ENCODE peak calls at places on chromosomes 12 and 14, in seven cellular contexts. J is tibial artery, G is PC-3, M is transverse colon, C is bronchial epithelial cell, T is neural progenitor cell, D is stomach. Q is an unnamed sample. For H3K36me3, the result is how much of the 10 kb centered on the place peaks cover.

GRCh38 chr14:71208702-71209357 is 301.6 kb downstream of the PCNX1 start:
- DNase-seq in D (no peak), J (no peak), M (no peak), C (no peak), T (no peak), G (no peak), Q (no peak)

GRCh38 chr12:45730842-45731336 is 1.4 kb downstream of the ARID2 start:
- DNase-seq in C (peak), G (peak), M (no peak), J (no peak), D (no peak), T (no peak), Q (no peak)

GRCh38 chr14:76584271-76584702 is 177.0 kb upstream of the VASH1 start:
- DNase-seq in T (no peak), G (no peak), J (no peak), D (no peak), M (no peak), C (no peak), Q (no peak)

GRCh38 chr12:57214398-57214781 is 2.2 kb upstream of the NXPH4 start:
- DNase-seq in J (peak), M (peak), D (peak), C (peak), G (peak), T (peak), Q (peak)

GRCh38 chr14:92953526-92953925 is 30.6 kb downstream of the CHGA start:
- DNase-seq in G (no peak), M (no peak), T (no peak), C (no peak), J (no peak), D (no peak), Q (no peak)

GRCh38 chr12:121933522-121934317 is 15.3 kb downstream of the CFAP251 start:
- DNase-seq in G (no peak), D (no peak), T (peak), M (no peak), C (peak), J (no peak), Q (no peak)

GRCh38 chr14:32593290-32593942 is 264.3 kb downstream of the AKAP6 start:
- DNase-seq in C (peak), J (no peak), D (no peak), M (no peak), G (peak), T (no peak), Q (no peak)

GRCh38 chr12:62375603-62376002 is 91.0 kb upstream of the MON2 start:
- DNase-seq in G (no peak), C (no peak), J (no peak), D (no peak), M (no peak), T (no peak), Q (no peak)

GRCh38 chr12:122917508-122918227 is 21.7 kb upstream of the VPS37B start:
- DNase-seq in G (peak), C (peak), T (no peak), J (peak), M (peak), D (peak), Q (peak)

DNA sequence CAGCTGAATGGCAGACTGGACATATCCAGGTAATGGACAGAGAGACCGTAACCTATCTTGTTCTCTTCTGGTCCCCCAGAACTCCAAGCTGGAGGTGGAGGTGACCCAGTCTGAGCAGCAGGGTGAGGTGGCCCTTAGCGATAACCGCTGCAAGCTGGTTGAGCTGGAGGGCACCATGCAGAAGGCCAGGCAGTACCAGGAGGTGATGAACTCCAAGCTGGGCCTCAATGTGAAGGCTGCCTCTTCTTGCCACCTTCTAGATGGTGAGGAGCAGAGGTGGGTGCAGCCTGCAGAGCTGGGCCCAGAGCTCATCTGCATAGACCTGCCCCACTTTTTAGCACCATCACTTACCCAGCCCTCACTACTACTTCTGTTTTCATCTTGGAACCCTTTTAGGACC is 7.2 kb upstream of the KRT86 start:
- DNase-seq in T (no peak), M (no peak), G (no peak), J (peak), C (no peak), D (no peak), Q (no peak)
- H3K4me3 ChIP-seq in T (no peak), M (no peak), G (no peak), J (no peak), C (no peak), D (no peak), Q (no peak)

GRCh38 chr12:119775246-119775895 is 101.7 kb downstream of the CIT start:
- DNase-seq in M (no peak), C (no peak), D (no peak), T (no peak), G (no peak), J (no peak), Q (no peak)

GRCh38 chr12:119772431-119772830 is 104.5 kb downstream of the PRKAB1 start:
- DNase-seq in C (peak), J (no peak), T (no peak), M (no peak), D (no peak), G (peak), Q (no peak)

GRCh38 chr12:119770146-119770545 is 102.2 kb downstream of the PRKAB1 start:
- DNase-seq in D (no peak), C (peak), G (no peak), J (no peak), M (no peak), T (no peak), Q (no peak)
- H3K36me3 ChIP-seq in D (under half), C (under half), G (half or more), J (under half), M (under half), T (under half), Q (under half)

GRCh38 chr12:94717656-94718055 is 67.3 kb upstream of the TMCC3 start:
- DNase-seq in C (peak), M (no peak), J (no peak), D (no peak), T (no peak), G (peak), Q (no peak)
- H3K4me3 ChIP-seq in C (no peak), M (no peak), J (no peak), D (no peak), T (no peak), G (no peak), Q (no peak)

GRCh38 chr12:111650912-111651311 is 34.8 kb downstream of the BRAP start:
- DNase-seq in D (no peak), C (no peak), M (no peak), G (no peak), J (no peak), T (no peak), Q (no peak)
- H3K36me3 ChIP-seq in D (half or more), C (under half), M (half or more), G (under half), J (half or more), T (under half), Q (under half)